ENCODE peak calls at places on chromosomes 5 and 9, in five cellular contexts. I is fibroblast of mammary gland; M is NCI-H1105 treated with DMSO at 0.1 percent for 48 hours; U is stimulated activated naive CD8-positive, alpha-beta T cell treated with anti-CD3 and anti-CD28 coated beads, Interleukin-15, amount 100 ng/mL, for 72 hours; Q is effector memory CD4-positive, alpha-beta T cell. F is an unnamed sample.

GRCh38 chr9:137245450-137246421 is 4.6 kb downstream of the TUBB4B start:
- DNase-seq in I (no peak), M (no peak), U (peak; percentile 15), Q (no peak), F (no peak)

GRCh38 chr9:128899566-128900322 is 17.8 kb downstream of the LRRC8A start:
- DNase-seq in I (no peak), M (no peak), U (peak; percentile 42), Q (no peak), F (no peak)

GRCh38 chr5:136108131-136108739 is 24.4 kb upstream of the SMAD5 start:
- DNase-seq in I (no peak), M (no peak), U (no peak), Q (no peak), F (no peak)

GRCh38 chr9:69822091-69822750 is 1.6 kb downstream of the CFAP95 start:
- DNase-seq in I (peak; percentile 79), M (no peak), U (no peak), Q (no peak), F (no peak)

GRCh38 chr9:132066057-132066456 is 13.6 kb downstream of the MED27 start:
- DNase-seq in I (no peak), M (no peak), U (no peak), Q (no peak), F (no peak)

GRCh38 chr5:39503148-39503547 is 78.4 kb upstream of the DAB2 start:
- DNase-seq in I (peak; percentile 78), M (no peak), U (no peak), Q (no peak), F (no peak)

GRCh38 chr9:89956907-89957306 is 352.1 kb downstream of the GADD45G start:
- DNase-seq in I (no peak), M (no peak), U (no peak), Q (no peak), F (no peak)

GRCh38 chr9:81559741-81560140 is 129.6 kb downstream of the TLE1 start:
- DNase-seq in I (peak; percentile 90), M (no peak), U (no peak), Q (no peak), F (no peak)

GRCh38 chr5:39560730-39561129 is 135.9 kb upstream of the DAB2 start:
- DNase-seq in I (no peak), M (no peak), U (no peak), Q (no peak), F (no peak)

GRCh38 chr5:59337240-59337639 is 556.3 kb downstream of the PDE4D start:
- DNase-seq in I (no peak), M (no peak), U (no peak), Q (no peak), F (no peak)

GRCh38 chr9:115118471-115119156 is 657 bp upstream of the TNC start:
- DNase-seq in I (peak; percentile 92), M (peak; percentile 64), U (no peak), Q (no peak), F (no peak)

GRCh38 chr9:115133649-115134048 is 15.7 kb upstream of the TNC start:
- DNase-seq in I (peak; percentile 94), M (no peak), U (no peak), Q (no peak), F (no peak)

GRCh38 chr9:124126571-124127289 is 115.2 kb downstream of the LHX2 start:
- DNase-seq in I (peak; percentile 67), M (peak; percentile 17), U (peak; percentile 74), Q (peak; percentile 67), F (peak; percentile 29)

GRCh38 chr5:38189031-38189632 is 69.2 kb upstream of the EGFLAM start:
- DNase-seq in I (no peak), M (no peak), U (no peak), Q (no peak), F (no peak)

GRCh38 chr5:959581-960531 is 48.7 kb upstream of the NKD2 start:
- DNase-seq in I (no peak), M (no peak), U (no peak), Q (no peak), F (no peak)

GRCh38 chr5:149177911-149178565 is 36.7 kb downstream of the ABLIM3 start:
- DNase-seq in I (no peak), M (no peak), U (no peak), Q (no peak), F (no peak)

GRCh38 chr9:16069671-16070586 is 517.1 kb downstream of the CCDC171 start:
- DNase-seq in I (peak; percentile 92), M (no peak), U (no peak), Q (no peak), F (no peak)

GRCh38 chr5:96332535-96333396 is 100.3 kb downstream of the PCSK1 start:
- DNase-seq in I (no peak), M (no peak), U (no peak), Q (no peak), F (no peak)

GRCh38 chr9:17578577-17578910 is 322 bp upstream of the SH3GL2 start:
- DNase-seq in I (no peak), M (no peak), U (no peak), Q (no peak), F (no peak)

GRCh38 chr5:35145671-35146317 is 84.5 kb downstream of the PRLR start:
- DNase-seq in I (peak; percentile 26), M (no peak), U (no peak), Q (no peak), F (no peak)

GRCh38 chr9:85639675-85640186 is 102.0 kb downstream of the AGTPBP1 start:
- DNase-seq in I (no peak), M (peak; percentile 56), U (no peak), Q (no peak), F (peak; percentile 54)

GRCh38 chr5:72121753-72122445 is 14.6 kb downstream of the MAP1B start:
- DNase-seq in I (no peak), M (no peak), U (no peak), Q (no peak), F (peak; percentile 74)

GRCh38 chr5:30831123-30831522 is 362.4 kb upstream of the CDH6 start:
- DNase-seq in I (no peak), M (no peak), U (no peak), Q (no peak), F (no peak)

GRCh38 chr9:128340691-128341434 is 536 bp downstream of the SLC27A4 start:
- DNase-seq in I (no peak), M (peak; percentile 55), U (no peak), Q (no peak), F (no peak)

GRCh38 chr5:150163547-150164059 is 3.0 kb upstream of the CDX1 start:
- DNase-seq in I (no peak), M (no peak), U (no peak), Q (no peak), F (no peak)

GRCh38 chr5:163963881-163964280 is 458.5 kb downstream of the MAT2B start:
- DNase-seq in I (peak; percentile 10), M (no peak), U (no peak), Q (no peak), F (no peak)

GRCh38 chr5:180541710-180542109 is 47.5 kb downstream of the CNOT6 start:
- DNase-seq in I (no peak), M (no peak), U (no peak), Q (no peak), F (no peak)

GRCh38 chr9:37678789-37679273 is 28.1 kb downstream of the FRMPD1 start:
- DNase-seq in I (peak; percentile 12), M (no peak), U (no peak), Q (no peak), F (no peak)

GRCh38 chr5:31106742-31107546 is 86.5 kb upstream of the CDH6 start:
- DNase-seq in I (peak; percentile 1), M (no peak), U (no peak), Q (no peak), F (no peak)

GRCh38 chr5:100826133-100826532 is 76.9 kb downstream of the ST8SIA4 start:
- DNase-seq in I (no peak), M (no peak), U (no peak), Q (no peak), F (no peak)

GRCh38 chr9:83509372-83509771 is 28.8 kb downstream of the FRMD3 start:
- DNase-seq in I (peak; percentile 57), M (peak; percentile 22), U (no peak), Q (no peak), F (no peak)

F was measured in NCI-H2227 treated with DMSO at 0.1 percent for 48 hours.